ENCODE peak calls at places on chromosome 1, in ten cellular contexts. X, H, W, N, G, F, L, U, Q and K are unnamed samples.

GRCh38 chr1:226981386-226981817 is 41.3 kb downstream of the COQ8A start:
- DNase-seq in X (no peak), H (no peak), W (no peak), N (no peak), G (no peak), F (no peak), L (no peak), U (no peak), Q (no peak), K (no peak)

GRCh38 chr1:66168919-66169725 is 364.8 kb upstream of the SGIP1 start:
- DNase-seq in X (no peak), H (no peak), W (no peak), N (no peak), G (no peak), F (no peak), L (no peak), U (no peak), Q (peak), K (no peak)

GRCh38 chr1:191022856-191023255 is 545.2 kb upstream of the BRINP3 start:
- DNase-seq in X (no peak), H (peak), W (no peak), N (no peak), G (peak), F (no peak), L (no peak), U (no peak), Q (no peak), K (no peak)

GRCh38 chr1:58909914-58910681 is 126.3 kb upstream of the JUN start:
- DNase-seq in X (no peak), H (no peak), W (no peak), N (no peak), G (no peak), F (no peak), L (no peak), U (no peak), Q (no peak), K (no peak)

GRCh38 chr1:212917858-212918257 is 32.5 kb upstream of the VASH2 start:
- DNase-seq in X (no peak), H (no peak), W (no peak), N (no peak), G (no peak), F (no peak), L (no peak), U (no peak), Q (no peak), K (no peak)

GRCh38 chr1:113396585-113396984 is 6.3 kb downstream of the MAGI3 start:
- DNase-seq in X (peak), H (peak), W (no peak), N (no peak), G (peak), F (peak), L (no peak), U (no peak), Q (no peak), K (no peak)

GRCh38 chr1:69994261-69994660 is 211.1 kb downstream of the LRRC40 start:
- DNase-seq in X (peak), H (no peak), W (no peak), N (no peak), G (no peak), F (no peak), L (no peak), U (no peak), Q (no peak), K (no peak)

GRCh38 chr1:112298558-112298957 is 97.5 kb upstream of the CTTNBP2NL start:
- DNase-seq in X (peak), H (peak), W (peak), N (no peak), G (peak), F (peak), L (peak), U (peak), Q (peak), K (no peak)

GRCh38 chr1:192807968-192808587 is 761 bp upstream of the RGS2 start:
- DNase-seq in X (peak), H (peak), W (no peak), N (no peak), G (peak), F (peak), L (no peak), U (no peak), Q (peak), K (no peak)

GRCh38 chr1:154992721-154993571 is 440 bp upstream of the LENEP start:
- DNase-seq in X (peak), H (no peak), W (no peak), N (no peak), G (no peak), F (peak), L (peak), U (no peak), Q (peak), K (no peak)

GRCh38 chr1:3676581-3677410 is 24.5 kb downstream of the TP73 start:
- DNase-seq in X (no peak), H (no peak), W (peak), N (no peak), G (no peak), F (no peak), L (no peak), U (no peak), Q (no peak), K (no peak)

GRCh38 chr1:175872588-175872987 is 129.2 kb upstream of the TNR start:
- DNase-seq in X (no peak), H (no peak), W (no peak), N (no peak), G (no peak), F (no peak), L (no peak), U (no peak), Q (no peak), K (no peak)

GRCh38 chr1:244862354-244862698 is 2.0 kb downstream of the HNRNPU start:
- DNase-seq in X (peak), H (no peak), W (no peak), N (no peak), G (peak), F (no peak), L (no peak), U (no peak), Q (no peak), K (no peak)

GRCh38 chr1:154951901-154952657 is 3.8 kb downstream of the PBXIP1 start:
- DNase-seq in X (no peak), H (no peak), W (no peak), N (no peak), G (no peak), F (no peak), L (peak), U (no peak), Q (no peak), K (no peak)

GRCh38 chr1:43039228-43040055 is 80.8 kb upstream of the SLC2A1 start:
- DNase-seq in X (no peak), H (no peak), W (no peak), N (no peak), G (no peak), F (no peak), L (no peak), U (no peak), Q (no peak), K (no peak)

GRCh38 chr1:18489417-18490143 is 8.8 kb downstream of the KLHDC7A start:
- DNase-seq in X (no peak), H (no peak), W (no peak), N (no peak), G (no peak), F (no peak), L (no peak), U (no peak), Q (no peak), K (no peak)

GRCh38 chr1:24858277-24858676 is 71.8 kb downstream of the RUNX3 start:
- DNase-seq in X (no peak), H (no peak), W (no peak), N (no peak), G (no peak), F (no peak), L (no peak), U (no peak), Q (no peak), K (no peak)

GRCh38 chr1:209409786-209410185 is 173.7 kb upstream of the CAMK1G start:
- DNase-seq in X (peak), H (peak), W (no peak), N (no peak), G (no peak), F (peak), L (no peak), U (no peak), Q (no peak), K (no peak)

GRCh38 chr1:225882008-225882698 is at the start of gene TMEM63A:
- DNase-seq in X (peak), H (peak), W (peak), N (peak), G (peak), F (peak), L (peak), U (peak), Q (peak), K (peak)

GRCh38 chr1:64856564-64856963 is 109.8 kb downstream of the JAK1 start:
- DNase-seq in X (no peak), H (no peak), W (peak), N (no peak), G (no peak), F (no peak), L (no peak), U (no peak), Q (no peak), K (no peak)

GRCh38 chr1:44300882-44301281 is 54.2 kb downstream of the ERI3 start:
- DNase-seq in X (no peak), H (no peak), W (no peak), N (no peak), G (no peak), F (no peak), L (no peak), U (no peak), Q (no peak), K (no peak)

GRCh38 chr1:107247679-107248078 is 106.8 kb downstream of the NTNG1 start:
- DNase-seq in X (no peak), H (no peak), W (no peak), N (no peak), G (no peak), F (no peak), L (no peak), U (no peak), Q (no peak), K (no peak)

GRCh38 chr1:205191127-205191577 is 20.4 kb downstream of the DSTYK start:
- DNase-seq in X (peak), H (peak), W (no peak), N (no peak), G (no peak), F (peak), L (no peak), U (peak), Q (no peak), K (no peak)

GRCh38 chr1:31238986-31239613 is 587 bp downstream of the NKAIN1 start:
- DNase-seq in X (peak), H (no peak), W (peak), N (no peak), G (peak), F (no peak), L (no peak), U (no peak), Q (peak), K (no peak)

GRCh38 chr1:61445269-61445825 is 279.6 kb downstream of the TM2D1 start:
- DNase-seq in X (no peak), H (peak), W (no peak), N (no peak), G (peak), F (no peak), L (no peak), U (no peak), Q (no peak), K (no peak)

GRCh38 chr1:217343907-217344306 is 287.0 kb downstream of the GPATCH2 start:
- DNase-seq in X (no peak), H (peak), W (no peak), N (no peak), G (no peak), F (no peak), L (no peak), U (no peak), Q (peak), K (no peak)

GRCh38 chr1:2932671-2933350 is 88.5 kb upstream of the ACTRT2 start:
- DNase-seq in X (no peak), H (no peak), W (no peak), N (no peak), G (no peak), F (no peak), L (peak), U (no peak), Q (no peak), K (no peak)

GRCh38 chr1:21647431-21648373 is 21.5 kb downstream of the RAP1GAP start:
- DNase-seq in X (peak), H (peak), W (peak), N (peak), G (peak), F (peak), L (no peak), U (no peak), Q (peak), K (no peak)

GRCh38 chr1:42756956-42757891 is 9.6 kb downstream of the P3H1 start:
- DNase-seq in X (peak), H (peak), W (no peak), N (no peak), G (peak), F (peak), L (no peak), U (no peak), Q (peak), K (no peak)

GRCh38 chr1:232538224-232538942 is 91.5 kb downstream of the SIPA1L2 start:
- DNase-seq in X (peak), H (peak), W (no peak), N (peak), G (no peak), F (peak), L (no peak), U (no peak), Q (peak), K (no peak)

GRCh38 chr1:173328961-173329360 is 121.8 kb upstream of the TNFSF4 start:
- DNase-seq in X (no peak), H (no peak), W (no peak), N (no peak), G (no peak), F (no peak), L (no peak), U (no peak), Q (no peak), K (no peak)

GRCh38 chr1:91007827-91008226 is 14.0 kb downstream of the ZNF644 start:
- DNase-seq in X (no peak), H (no peak), W (no peak), N (no peak), G (no peak), F (no peak), L (no peak), U (no peak), Q (no peak), K (no peak)

GRCh38 chr1:16724718-16725438 is 15.4 kb upstream of the RNU1-4 start:
- DNase-seq in X (no peak), H (no peak), W (peak), N (no peak), G (peak), F (no peak), L (peak), U (no peak), Q (peak), K (no peak)

GRCh38 chr1:113429461-113430153 is 39.3 kb downstream of the MAGI3 start:
- DNase-seq in X (peak), H (peak), W (no peak), N (no peak), G (no peak), F (peak), L (no peak), U (no peak), Q (no peak), K (peak)

GRCh38 chr1:20032425-20032824 is 37.6 kb upstream of the PLA2G5 start:
- DNase-seq in X (no peak), H (no peak), W (no peak), N (no peak), G (no peak), F (no peak), L (no peak), U (no peak), Q (no peak), K (no peak)

GRCh38 chr1:175877939-175878730 is 134.7 kb upstream of the TNR start:
- DNase-seq in X (no peak), H (no peak), W (no peak), N (no peak), G (no peak), F (no peak), L (no peak), U (no peak), Q (no peak), K (no peak)